ENCODE peak calls at places on chromosomes 16 and 17, in nine cellular contexts. S is HEK293T; Q is G401; N is activated effector memory CD4-positive, alpha-beta T cell treated with anti-CD3 and anti-CD28 coated beads, Interleukin-2, amount 50 U/mL, for 16 hours; C is NCI-H226; T is EL; M is Calu3; H is A549; I is GM06990. K is an unnamed sample.

GRCh38 chr16:83942815-83943515 is 10.1 kb upstream of the OSGIN1 start:
- DNase-seq in S (no peak), Q (no peak), N (no peak), C (no peak), T (no peak), M (no peak), H (no peak), I (no peak), K (no peak)

GRCh38 chr16:66832661-66833305 is 2.0 kb upstream of the NAE1 start:
- DNase-seq in S (peak; percentile 5), Q (no peak), N (no peak), C (peak; percentile 11), T (peak; percentile 48), M (no peak), H (no peak), I (no peak), K (no peak)

GRCh38 chr17:76232342-76232741 is 8.0 kb downstream of the RNF157 start:
- DNase-seq in S (no peak), Q (no peak), N (no peak), C (no peak), T (peak; percentile 81), M (no peak), H (no peak), I (no peak), K (no peak)

GRCh38 chr16:12395266-12395665 is 408.4 kb downstream of the CPPED1 start:
- DNase-seq in S (no peak), Q (no peak), N (no peak), C (no peak), T (no peak), M (no peak), H (no peak), I (no peak), K (no peak)

GRCh38 chr17:73798111-73798748 is 154.0 kb upstream of the SDK2 start:
- DNase-seq in S (no peak), Q (no peak), N (no peak), C (peak; percentile 89), T (peak; percentile 29), M (peak; percentile 50), H (peak; percentile 98), I (no peak), K (no peak)

GRCh38 chr16:88375236-88376052 is 7.3 kb upstream of the ZNF469 start:
- DNase-seq in S (no peak), Q (no peak), N (no peak), C (no peak), T (no peak), M (no peak), H (no peak), I (no peak), K (no peak)

GRCh38 chr17:79012563-79013134 is 3.1 kb upstream of the CANT1 start:
- DNase-seq in S (no peak), Q (no peak), N (no peak), C (no peak), T (no peak), M (no peak), H (no peak), I (no peak), K (no peak)

GRCh38 chr17:31480904-31481782 is 89.7 kb downstream of the RAB11FIP4 start:
- DNase-seq in S (no peak), Q (no peak), N (no peak), C (no peak), T (no peak), M (no peak), H (no peak), I (no peak), K (no peak)

GRCh38 chr16:50739031-50739430 is 2.9 kb upstream of the CYLD start:
- DNase-seq in S (no peak), Q (no peak), N (no peak), C (no peak), T (no peak), M (no peak), H (no peak), I (no peak), K (no peak)

GRCh38 chr16:70250748-70251650 is 741 bp downstream of the EXOSC6 start:
- DNase-seq in S (peak; percentile 48), Q (peak; percentile 27), N (peak; percentile 77), C (peak; percentile 47), T (peak; percentile 48), M (peak; percentile 62), H (peak; percentile 50), I (peak; percentile 69), K (no peak)

GRCh38 chr16:86078121-86078600 is 179.2 kb downstream of the IRF8 start:
- DNase-seq in S (no peak), Q (no peak), N (peak; percentile 25), C (no peak), T (no peak), M (no peak), H (no peak), I (no peak), K (no peak)